ENCODE peak calls at places on chromosome 18, in nine cellular contexts. N is neural progenitor cell, A is HCT116, Q is adipocyte, S is mesendoderm, G is keratinocyte, Y is mesenchymal stem cell, Z is GM23248, R is kidney. F is an unnamed sample.

GRCh38 chr18:57980573-57981348 is 63.3 kb upstream of the NEDD4L start:
- DNase-seq in N (no peak), A (no peak), Q (no peak), S (no peak), G (no peak), Y (no peak), Z (no peak), R (no peak), F (no peak)

GRCh38 chr18:39341106-39341505 is 1775.5 kb upstream of the CELF4 start:
- DNase-seq in N (no peak), A (no peak), Q (no peak), S (no peak), G (no peak), Y (no peak), Z (no peak), R (no peak), F (no peak)

GRCh38 chr18:8706981-8707940 is 1.9 kb downstream of the MTCL1 start:
- DNase-seq in N (peak), A (no peak), Q (peak), S (peak), G (no peak), Y (peak), Z (peak), R (peak), F (no peak)

GRCh38 chr18:21117385-21118135 is 5.9 kb upstream of the ROCK1 start:
- DNase-seq in N (no peak), A (no peak), Q (peak), S (peak), G (no peak), Y (peak), Z (peak), R (no peak), F (no peak)

GRCh38 chr18:56166914-56167313 is 471.5 kb downstream of the TXNL1 start:
- DNase-seq in N (no peak), A (no peak), Q (no peak), S (no peak), G (no peak), Y (no peak), Z (no peak), R (no peak), F (no peak)

GRCh38 chr18:30486856-30487255 is 555.7 kb downstream of the DSC3 start:
- DNase-seq in N (no peak), A (no peak), Q (peak), S (no peak), G (no peak), Y (no peak), Z (peak), R (no peak), F (no peak)

GRCh38 chr18:24839991-24840390 is 379.6 kb downstream of the HRH4 start:
- DNase-seq in N (no peak), A (no peak), Q (no peak), S (no peak), G (no peak), Y (peak), Z (peak), R (no peak), F (no peak)

GRCh38 chr18:61531182-61531581 is 198.0 kb downstream of the CDH20 start:
- DNase-seq in N (no peak), A (no peak), Q (no peak), S (no peak), G (no peak), Y (no peak), Z (no peak), R (no peak), F (no peak)

GRCh38 chr18:24181806-24182205 is 42.9 kb downstream of the CABYR start:
- DNase-seq in N (no peak), A (no peak), Q (peak), S (no peak), G (no peak), Y (peak), Z (peak), R (no peak), F (no peak)

GRCh38 chr18:304887-305529 is 37.2 kb upstream of the THOC1 start:
- DNase-seq in N (peak), A (no peak), Q (no peak), S (peak), G (no peak), Y (no peak), Z (peak), R (no peak), F (peak)

GRCh38 chr18:61183798-61184197 is 149.4 kb upstream of the CDH20 start:
- DNase-seq in N (no peak), A (no peak), Q (no peak), S (no peak), G (no peak), Y (no peak), Z (no peak), R (no peak), F (no peak)

GRCh38 chr18:50313873-50314460 is 26.5 kb upstream of the CXXC1 start:
- DNase-seq in N (no peak), A (no peak), Q (no peak), S (no peak), G (no peak), Y (no peak), Z (no peak), R (no peak), F (no peak)

GRCh38 chr18:50312296-50313030 is 25.0 kb upstream of the CXXC1 start:
- DNase-seq in N (no peak), A (no peak), Q (no peak), S (no peak), G (no peak), Y (no peak), Z (no peak), R (no peak), F (no peak)

GRCh38 chr18:50313031-50313607 is 25.6 kb upstream of the CXXC1 start:
- DNase-seq in N (no peak), A (no peak), Q (no peak), S (no peak), G (no peak), Y (no peak), Z (peak), R (no peak), F (no peak)

GRCh38 chr18:50311573-50312106 is 24.1 kb upstream of the CXXC1 start:
- DNase-seq in N (no peak), A (no peak), Q (no peak), S (no peak), G (no peak), Y (no peak), Z (no peak), R (no peak), F (no peak)

GRCh38 chr18:50315100-50315871 is 27.8 kb upstream of the CXXC1 start:
- DNase-seq in N (no peak), A (no peak), Q (no peak), S (no peak), G (no peak), Y (no peak), Z (no peak), R (no peak), F (no peak)
- H3K4me3 ChIP-seq in N (no peak), A (no peak), Q (no peak), S (no peak), G (no peak), Y (no peak), Z (no peak), R (no peak), F (no peak)

GRCh38 chr18:75915941-75916640 is 488.6 kb upstream of the SMIM21 start:
- DNase-seq in N (peak), A (no peak), Q (no peak), S (peak), G (no peak), Y (no peak), Z (no peak), R (peak), F (peak)

GRCh38 chr18:75916641-75916982 is 489.1 kb upstream of the SMIM21 start:
- DNase-seq in N (no peak), A (no peak), Q (no peak), S (no peak), G (no peak), Y (no peak), Z (no peak), R (no peak), F (no peak)
- H3K9ac ChIP-seq in N (no peak), A (no peak), Q (no peak), S (no peak), G (no peak), Y (no peak), Z (no peak), R (no peak), F (no peak)

GRCh38 chr18:50560681-50561629 is 1.1 kb downstream of the MAPK4 start:
- DNase-seq in N (peak), A (no peak), Q (peak), S (peak), G (no peak), Y (no peak), Z (no peak), R (peak), F (no peak)
- H3K4me3 ChIP-seq in N (peak), A (peak), Q (peak), S (peak), G (peak), Y (peak), Z (peak), R (peak), F (peak)

GRCh38 chr18:74139414-74139813 is 8.2 kb downstream of the FBXO15 start:
- DNase-seq in N (no peak), A (no peak), Q (no peak), S (no peak), G (no peak), Y (no peak), Z (peak), R (no peak), F (no peak)

GRCh38 chr18:74141638-74142037 is 6.0 kb downstream of the FBXO15 start:
- DNase-seq in N (no peak), A (no peak), Q (no peak), S (no peak), G (peak), Y (no peak), Z (no peak), R (no peak), F (no peak)

GRCh38 chr18:74137920-74138538 is 9.6 kb downstream of the FBXO15 start:
- DNase-seq in N (no peak), A (no peak), Q (no peak), S (no peak), G (no peak), Y (no peak), Z (no peak), R (no peak), F (no peak)

GRCh38 chr18:74142251-74142650 is 5.4 kb downstream of the FBXO15 start:
- DNase-seq in N (no peak), A (no peak), Q (no peak), S (no peak), G (no peak), Y (no peak), Z (peak), R (no peak), F (no peak)

DNA sequence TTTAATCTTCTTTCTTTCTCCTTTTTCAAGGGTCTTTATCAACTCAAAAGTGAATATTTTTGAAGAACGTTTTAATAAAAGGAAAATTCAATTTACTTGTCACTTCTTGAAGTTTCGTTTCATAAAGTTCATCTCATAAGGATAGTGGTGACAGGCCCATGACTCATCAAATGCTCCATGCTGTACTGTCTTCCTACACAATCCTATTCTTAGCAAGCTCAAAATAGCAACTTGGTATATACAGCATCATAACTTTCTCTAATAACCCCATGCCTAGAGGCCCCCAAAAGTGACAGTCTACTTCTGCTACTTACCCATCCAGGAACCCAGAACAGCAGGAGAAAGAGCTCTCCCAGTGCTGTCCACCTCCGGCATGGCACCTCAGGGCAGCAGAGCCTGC is 7.7 kb downstream of the FBXO15 start:
- DNase-seq in N (no peak), A (no peak), Q (peak), S (no peak), G (no peak), Y (peak), Z (peak), R (no peak), F (no peak)
- H3K9ac ChIP-seq in N (no peak), A (no peak), Q (no peak), S (no peak), G (no peak), Y (peak), Z (no peak), R (no peak), F (no peak)

DNA sequence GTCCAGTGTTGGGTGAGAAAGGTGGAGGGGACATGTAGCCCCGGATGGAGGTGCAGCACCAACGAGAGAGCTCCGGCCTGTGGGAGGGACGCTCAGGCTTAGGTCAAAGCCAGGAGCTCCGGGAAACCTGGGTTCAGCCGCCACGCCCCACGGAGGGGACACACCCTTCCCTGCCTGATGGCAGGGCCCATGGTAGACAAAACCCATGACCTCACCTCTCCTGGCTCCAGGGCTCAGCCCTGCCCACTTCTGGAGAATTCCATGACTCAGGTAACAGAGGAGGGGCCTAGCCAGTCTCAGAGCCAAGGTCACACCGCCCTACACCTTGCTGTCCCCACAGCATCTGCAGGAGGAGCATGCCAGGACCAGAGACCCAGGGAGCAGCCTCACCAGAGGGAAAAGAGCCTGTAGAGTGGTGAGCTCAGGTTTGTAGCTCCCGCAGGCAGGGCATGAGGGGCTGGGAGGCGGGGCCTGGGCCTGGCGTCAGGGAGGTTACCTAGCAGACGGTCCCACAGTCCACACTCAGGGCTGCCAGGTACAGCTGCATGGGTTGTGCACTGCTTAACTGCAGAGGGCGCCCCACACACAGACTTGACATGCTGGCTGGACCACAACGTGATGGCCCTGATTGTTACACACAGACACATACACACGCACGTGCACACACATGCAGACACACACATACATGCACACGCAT is 70.8 kb upstream of the SMAD7 start:
- DNase-seq in N (peak), A (peak), Q (peak), S (peak), G (peak), Y (peak), Z (peak), R (peak), F (no peak)
- H3K4me3 ChIP-seq in N (no peak), A (peak), Q (no peak), S (no peak), G (peak), Y (no peak), Z (no peak), R (no peak), F (peak)

GRCh38 chr18:44713435-44713834 is 32.7 kb downstream of the SETBP1 start:
- DNase-seq in N (no peak), A (no peak), Q (no peak), S (no peak), G (no peak), Y (no peak), Z (no peak), R (no peak), F (no peak)

GRCh38 chr18:44715245-44715644 is 34.6 kb downstream of the SETBP1 start:
- DNase-seq in N (peak), A (no peak), Q (peak), S (peak), G (no peak), Y (peak), Z (peak), R (peak), F (no peak)

GRCh38 chr18:44716697-44717163 is 36.0 kb downstream of the SETBP1 start:
- DNase-seq in N (no peak), A (no peak), Q (no peak), S (no peak), G (no peak), Y (no peak), Z (peak), R (no peak), F (no peak)

GRCh38 chr18:44714376-44714775 is 33.7 kb downstream of the SETBP1 start:
- DNase-seq in N (no peak), A (no peak), Q (no peak), S (no peak), G (no peak), Y (no peak), Z (no peak), R (no peak), F (no peak)

GRCh38 chr18:44715841-44716240 is 35.2 kb downstream of the SETBP1 start:
- DNase-seq in N (peak), A (no peak), Q (peak), S (no peak), G (no peak), Y (no peak), Z (peak), R (no peak), F (no peak)
- H3K9ac ChIP-seq in N (no peak), A (no peak), Q (peak), S (no peak), G (no peak), Y (peak), Z (peak), R (no peak), F (no peak)

GRCh38 chr18:34985963-34986362 is 55.2 kb upstream of the MAPRE2 start:
- DNase-seq in N (no peak), A (no peak), Q (no peak), S (no peak), G (no peak), Y (no peak), Z (no peak), R (no peak), F (no peak)
- H3K4me3 ChIP-seq in N (no peak), A (no peak), Q (no peak), S (no peak), G (no peak), Y (no peak), Z (no peak), R (no peak), F (no peak)

F was measured in NT2/D1.